ENCODE peak calls at places on chromosome 15, in four cellular contexts. N, Z, T and A are unnamed samples.

GRCh38 chr15:99154271-99154670 is 49.4 kb downstream of the SYNM start:
- DNase-seq in N (no peak), Z (no peak), T (no peak), A (no peak)

GRCh38 chr15:96322401-96323249 is 7.9 kb upstream of the NR2F2 start:
- DNase-seq in N (no peak), Z (no peak), T (no peak), A (peak)

GRCh38 chr15:74240002-74240568 is 4.0 kb downstream of the CCDC33 start:
- DNase-seq in N (peak), Z (no peak), T (no peak), A (peak)

GRCh38 chr15:57320543-57321220 is 55.6 kb upstream of the CGNL1 start:
- DNase-seq in N (no peak), Z (no peak), T (no peak), A (no peak)

GRCh38 chr15:101725073-101725472 is 800 bp upstream of the TARS3 start:
- DNase-seq in N (no peak), Z (no peak), T (no peak), A (no peak)

GRCh38 chr15:52307847-52308246 is 12.2 kb upstream of the MYO5C start:
- DNase-seq in N (no peak), Z (no peak), T (no peak), A (no peak)

GRCh38 chr15:52546031-52546751 is 17.5 kb upstream of the MYO5A start:
- DNase-seq in N (no peak), Z (no peak), T (no peak), A (no peak)

GRCh38 chr15:38928431-38928830 is 363.8 kb upstream of the RASGRP1 start:
- DNase-seq in N (no peak), Z (no peak), T (no peak), A (no peak)

GRCh38 chr15:41838400-41838897 is at the start of gene PLA2G4B:
- DNase-seq in N (no peak), Z (no peak), T (no peak), A (no peak)